ENCODE peak calls at places on chromosomes 6 and 20, in five cellular contexts. Y, E, D, S and A are unnamed samples.

GRCh38 chr6:30154709-30155521 is 6.1 kb downstream of the TRIM10 start:
- DNase-seq in S (no peak), D (no peak), E (no peak), Y (no peak), A (no peak)

GRCh38 chr6:169953686-169954085 is 202.3 kb downstream of the ERMARD start:
- DNase-seq in D (no peak), E (no peak), S (no peak), Y (no peak), A (no peak)

GRCh38 chr6:71404145-71404966 is 115.7 kb downstream of the OGFRL1 start:
- DNase-seq in D (no peak), E (no peak), S (no peak), Y (no peak), A (no peak)

GRCh38 chr20:63667858-63668257 is 9.7 kb downstream of the RTEL1 start:
- DNase-seq in E (no peak), D (no peak), Y (no peak), S (no peak), A (no peak)

GRCh38 chr6:53359843-53360834 is 11.4 kb upstream of the ELOVL5 start:
- DNase-seq in Y (peak; percentile 29), D (no peak), E (no peak), S (no peak), A (no peak)

GRCh38 chr6:144062757-144063156 is 32.6 kb downstream of the SF3B5 start:
- DNase-seq in E (no peak), S (no peak), D (no peak), Y (no peak), A (peak; percentile 18)

GRCh38 chr20:60572991-60573390 is 614.8 kb downstream of the CDH26 start:
- DNase-seq in E (no peak), S (no peak), Y (no peak), D (no peak), A (no peak)

GRCh38 chr20:2631228-2631627 is 21.2 kb upstream of the NOP56 start:
- DNase-seq in Y (peak; percentile 7), D (no peak), E (no peak), S (no peak), A (peak; percentile 53)

GRCh38 chr6:105882071-105882803 is 203.9 kb upstream of the PRDM1 start:
- DNase-seq in Y (no peak), D (no peak), E (no peak), S (no peak), A (no peak)

GRCh38 chr6:39980839-39981580 is 46.7 kb upstream of the MOCS1 start:
- DNase-seq in D (no peak), E (no peak), Y (peak; percentile 52), S (no peak), A (peak; percentile 22)

GRCh38 chr20:58228103-58228483 is 360 bp downstream of the ANKRD60 start:
- DNase-seq in E (no peak), D (no peak), Y (no peak), S (no peak), A (no peak)

GRCh38 chr6:117655380-117655779 is 19.9 kb upstream of the NUS1 start:
- DNase-seq in S (no peak), D (no peak), E (no peak), Y (no peak), A (no peak)

GRCh38 chr6:85677243-85677956 is 34.7 kb upstream of the SYNCRIP start:
- DNase-seq in D (no peak), S (no peak), E (no peak), Y (no peak), A (peak; percentile 38)

GRCh38 chr6:79173378-79173777 is 61.1 kb downstream of the HMGN3 start:
- DNase-seq in Y (no peak), D (no peak), S (no peak), E (no peak), A (peak; percentile 7)

GRCh38 chr6:26031595-26032386 is 55.4 kb upstream of the HFE start:
- DNase-seq in E (peak; percentile 72), D (peak; percentile 55), Y (peak; percentile 94), S (peak; percentile 81), A (peak; percentile 99)

GRCh38 chr6:89536230-89536629 is 102.3 kb downstream of the LYRM2 start:
- DNase-seq in D (no peak), E (no peak), Y (peak; percentile 7), S (no peak), A (no peak)